ENCODE peak calls at places on chromosomes 4 and X, in ten cellular contexts. E, R, C, D, U, L, H, O, Z and Y are unnamed samples.

GRCh38 chr4:99161700-99162099 is 17.6 kb upstream of the ADH4 start:
- DNase-seq in H (no peak), O (no peak), R (no peak), C (no peak), E (no peak), Z (no peak), L (no peak), U (no peak), D (no peak), Y (no peak)

GRCh38 chrX:13144927-13145659 is 100.7 kb upstream of the FAM9C start:
- DNase-seq in L (no peak), D (no peak), O (no peak), H (no peak), U (no peak), Z (no peak), E (peak), C (no peak), R (no peak), Y (peak)

GRCh38 chrX:78886550-78886949 is 58.6 kb upstream of the P2RY10 start:
- DNase-seq in H (no peak), L (no peak), D (no peak), O (no peak), R (no peak), C (peak), U (no peak), Z (no peak), E (peak), Y (peak)

GRCh38 chr4:138749303-138749702 is 266.3 kb upstream of the NOCT start:
- DNase-seq in D (no peak), L (peak), O (no peak), Z (no peak), H (no peak), E (peak), U (no peak), C (peak), R (no peak), Y (peak)

GRCh38 chr4:78568640-78569261 is 17.2 kb downstream of the ANXA3 start:
- DNase-seq in D (no peak), U (no peak), C (peak), L (no peak), O (no peak), H (no peak), E (peak), Z (no peak), R (no peak), Y (no peak)

GRCh38 chr4:125043453-125043852 is 271.3 kb upstream of the FAT4 start:
- DNase-seq in E (no peak), H (no peak), R (no peak), C (peak), U (no peak), D (no peak), O (no peak), Z (no peak), L (no peak), Y (no peak)

GRCh38 chr4:7155611-7156071 is 36.7 kb upstream of the SORCS2 start:
- DNase-seq in E (peak), L (peak), R (no peak), Z (no peak), D (no peak), C (peak), H (no peak), U (no peak), O (no peak), Y (no peak)

GRCh38 chrX:21946925-21947641 is 6.6 kb downstream of the SMS start:
- DNase-seq in L (peak), E (peak), R (no peak), C (peak), U (peak), Z (no peak), H (no peak), D (no peak), O (no peak), Y (peak)

GRCh38 chrX:20412871-20413486 is 146.3 kb upstream of the RPS6KA3 start:
- DNase-seq in R (no peak), L (no peak), D (peak), U (no peak), O (no peak), C (no peak), H (no peak), Z (no peak), E (no peak), Y (no peak)

GRCh38 chrX:77087529-77088169 is 359.5 kb upstream of the FGF16 start:
- DNase-seq in O (no peak), L (no peak), H (no peak), D (no peak), C (peak), Z (peak), U (no peak), R (no peak), E (peak), Y (peak)

GRCh38 chrX:119181491-119181890 is 53.9 kb upstream of the KIAA1210 start:
- DNase-seq in D (no peak), L (peak), C (no peak), E (peak), O (no peak), Z (peak), H (no peak), R (no peak), U (no peak), Y (no peak)